ENCODE peak calls at places on chromosomes 1 and 21, in nine cellular contexts. P is ELR, Y is GM12891, V is mucosa of descending colon, C is activated T-cell treated with anti-CD3 and anti-CD28 coated beads for 1 hour, K is NCI-H1694, U is GM19239, Z is HEK293T, Q is NCI-H1092. E is an unnamed sample.
A peak's percentile ranks its signal among the peaks of the same experiment; 100 is the strongest.

GRCh38 chr1:56576880-56577858 is 2.2 kb downstream of the PLPP3 start:
- DNase-seq in P (peak; percentile 58), K (no peak), V (no peak), C (no peak), U (peak; percentile 15), Q (no peak), Y (no peak), Z (peak; percentile 53), E (peak; percentile 53)

GRCh38 chr21:45388011-45388521 is 16.9 kb upstream of the COL18A1 start:
- DNase-seq in U (no peak), C (no peak), Z (no peak), Y (no peak), K (no peak), P (no peak), V (no peak), Q (no peak), E (no peak)

GRCh38 chr1:154819628-154820590 is 50.2 kb downstream of the KCNN3 start:
- DNase-seq in Y (no peak), Z (peak; percentile 70), K (no peak), P (peak; percentile 51), U (no peak), V (no peak), Q (no peak), C (peak; percentile 2), E (peak; percentile 35)

GRCh38 chr1:67604778-67605177 is 80.2 kb upstream of the GADD45A start:
- DNase-seq in V (no peak), Y (no peak), Z (no peak), Q (no peak), C (no peak), P (no peak), U (no peak), K (no peak), E (no peak)

GRCh38 chr1:201153474-201154388 is 543 bp downstream of the TMEM9 start:
- DNase-seq in C (no peak), K (peak; percentile 50), U (peak; percentile 71), Q (peak; percentile 66), P (no peak), V (no peak), Y (no peak), Z (no peak), E (no peak)

GRCh38 chr1:26358411-26359384 is 4.8 kb upstream of the CRYBG2 start:
- DNase-seq in Y (no peak), V (peak; percentile 84), Z (no peak), U (no peak), C (peak; percentile 50), Q (no peak), P (peak; percentile 40), K (no peak), E (peak; percentile 87)

GRCh38 chr1:40141878-40142535 is 19.2 kb upstream of the RLF start:
- DNase-seq in U (no peak), P (peak; percentile 8), K (no peak), C (no peak), Y (no peak), Q (no peak), Z (no peak), V (no peak), E (no peak)

GRCh38 chr1:10575616-10576015 is 100.9 kb downstream of the PEX14 start:
- DNase-seq in Y (no peak), V (no peak), K (no peak), C (no peak), Z (no peak), Q (no peak), U (no peak), P (peak; percentile 90), E (peak; percentile 83)

GRCh38 chr21:37082856-37083611 is 10.0 kb downstream of the TTC3 start:
- DNase-seq in P (no peak), V (no peak), K (no peak), Z (no peak), Q (no peak), Y (no peak), C (no peak), U (no peak), E (no peak)

GRCh38 chr1:85683292-85684025 is 24.8 kb downstream of the ZNHIT6 start:
- DNase-seq in Z (no peak), K (no peak), V (no peak), Y (no peak), P (peak; percentile 8), U (no peak), Q (no peak), C (no peak), E (no peak)

GRCh38 chr1:236522937-236523703 is 662 bp upstream of the LGALS8 start:
- DNase-seq in V (peak; percentile 73), Z (no peak), C (no peak), Y (no peak), K (no peak), U (no peak), Q (no peak), P (peak; percentile 16), E (peak; percentile 39)

GRCh38 chr1:182175340-182176068 is 114.0 kb upstream of the ZNF648 start:
- DNase-seq in U (no peak), Y (no peak), Z (no peak), Q (peak; percentile 85), K (no peak), V (peak; percentile 65), C (no peak), P (no peak), E (peak; percentile 61)

GRCh38 chr1:53121319-53122172 is 20.9 kb downstream of the SLC1A7 start:
- DNase-seq in Y (no peak), Z (no peak), U (no peak), P (peak; percentile 33), Q (peak; percentile 8), K (peak; percentile 87), V (peak; percentile 22), C (no peak), E (peak; percentile 22)

GRCh38 chr1:204282801-204283200 is 69.0 kb upstream of the GOLT1A start:
- DNase-seq in Z (no peak), Q (no peak), P (no peak), C (no peak), U (no peak), Y (no peak), V (no peak), K (no peak), E (no peak)

GRCh38 chr1:67211589-67212563 is 45.6 kb downstream of the IL23R start:
- DNase-seq in Q (no peak), V (no peak), P (peak; percentile 56), K (peak; percentile 13), U (no peak), Z (no peak), Y (no peak), C (peak; percentile 32), E (peak; percentile 35)

GRCh38 chr1:110538082-110538481 is 19.1 kb upstream of the KCNA10 start:
- DNase-seq in V (no peak), Q (no peak), Y (no peak), K (peak; percentile 94), P (no peak), Z (no peak), U (no peak), C (no peak), E (no peak)

GRCh38 chr1:203346060-203346754 is 4.7 kb downstream of the FMOD start:
- DNase-seq in K (no peak), P (no peak), Q (no peak), Y (no peak), C (no peak), Z (no peak), U (no peak), V (no peak), E (no peak)

GRCh38 chr1:192962901-192963300 is 96.3 kb downstream of the UCHL5 start:
- DNase-seq in C (no peak), V (no peak), U (no peak), P (no peak), Z (no peak), Y (no peak), K (no peak), Q (no peak), E (no peak)

GRCh38 chr1:85295654-85296053 is 19.2 kb upstream of the BCL10 start:
- DNase-seq in C (no peak), P (no peak), U (no peak), K (no peak), Q (no peak), Y (no peak), Z (no peak), V (no peak), E (peak; percentile 32)

GRCh38 chr1:165444897-165445370 is at the start of gene RXRG:
- DNase-seq in Q (peak; percentile 36), U (no peak), V (peak; percentile 22), Z (peak; percentile 60), K (peak; percentile 30), Y (no peak), P (no peak), C (no peak), E (peak; percentile 24)

E was measured in kidney tubule cell.